ENCODE peak calls at places on chromosomes 7 and 10, in eight cellular contexts. F is brain microvascular endothelial cell; B is CD8-positive, alpha-beta T cell; Q is endothelial cell of umbilical vein; T is body of pancreas; A is Panc1; I is ovary; W is heart right ventricle. D is an unnamed sample.
A peak's percentile ranks its signal among the peaks of the same experiment; 100 is the strongest.

GRCh38 chr7:111089822-111090426 is 1.0 kb upstream of the LRRN3 start:
- DNase-seq in A (no peak), B (no peak), Q (peak; percentile 54), T (no peak), W (no peak), F (peak; percentile 13), I (no peak), D (no peak)

GRCh38 chr7:132160525-132161230 is 415.6 kb downstream of the PLXNA4 start:
- DNase-seq in I (no peak), A (no peak), W (no peak), B (no peak), F (no peak), Q (no peak), T (no peak), D (no peak)

GRCh38 chr7:43337811-43338210 is 225.4 kb downstream of the HECW1 start:
- DNase-seq in Q (no peak), B (no peak), F (no peak), A (no peak), I (no peak), W (no peak), T (no peak), D (no peak)

GRCh38 chr10:79148452-79149344 is 79.9 kb downstream of the ZMIZ1 start:
- DNase-seq in B (no peak), T (peak; percentile 36), A (no peak), Q (peak; percentile 80), W (peak; percentile 84), F (no peak), I (peak; percentile 72), D (no peak)

GRCh38 chr10:37436361-37436760 is 311.0 kb downstream of the ANKRD30A start:
- DNase-seq in F (no peak), W (no peak), T (no peak), B (no peak), I (no peak), Q (no peak), A (no peak), D (no peak)

GRCh38 chr7:97971120-97971989 is 18.6 kb downstream of the OCM2 start:
- DNase-seq in B (no peak), A (no peak), T (peak; percentile 29), Q (peak; percentile 44), I (no peak), W (peak; percentile 5), F (peak; percentile 18), D (no peak)

GRCh38 chr7:112124367-112124766 is 81.8 kb downstream of the DOCK4 start:
- DNase-seq in F (no peak), W (no peak), B (no peak), I (no peak), T (no peak), Q (no peak), A (no peak), D (no peak)

GRCh38 chr7:5661941-5662340 is 119.5 kb downstream of the RNF216 start:
- DNase-seq in A (no peak), I (no peak), B (no peak), T (no peak), W (peak; percentile 24), Q (peak; percentile 93), F (no peak), D (no peak)

GRCh38 chr7:13179011-13179574 is 491.7 kb downstream of the ARL4A start:
- DNase-seq in A (no peak), B (no peak), T (no peak), W (no peak), Q (peak; percentile 40), I (no peak), F (no peak), D (no peak)

GRCh38 chr10:112383325-112383724 is 9.4 kb downstream of the ACSL5 start:
- DNase-seq in B (no peak), T (no peak), W (no peak), F (peak; percentile 45), I (peak; percentile 33), Q (peak; percentile 77), A (no peak), D (no peak)

GRCh38 chr7:91570600-91570999 is 306.4 kb downstream of the FZD1 start:
- DNase-seq in T (no peak), W (no peak), Q (no peak), I (no peak), B (no peak), F (no peak), A (no peak), D (no peak)

GRCh38 chr7:43915907-43916306 is 9.5 kb upstream of the URGCP start:
- DNase-seq in F (no peak), W (no peak), B (no peak), A (no peak), Q (no peak), I (no peak), T (no peak), D (no peak)

GRCh38 chr7:67738958-67739357 is 742.3 kb downstream of the TYW1 start:
- DNase-seq in B (no peak), F (no peak), T (peak; percentile 46), W (peak; percentile 26), A (no peak), I (peak; percentile 58), Q (no peak), D (no peak)

GRCh38 chr7:155144371-155144770 is 74.2 kb downstream of the HTR5A start:
- DNase-seq in F (no peak), W (no peak), T (no peak), A (no peak), Q (no peak), I (no peak), B (no peak), D (no peak)

GRCh38 chr7:25391295-25391861 is 163.1 kb upstream of the NPVF start:
- DNase-seq in A (no peak), Q (peak; percentile 39), F (peak; percentile 9), T (no peak), W (no peak), I (no peak), B (no peak), D (no peak)
- TF ChIP-seq CTCF in A (peak; percentile 50), Q (peak; percentile 11), F (peak; percentile 30), T (peak; percentile 56), W (peak; percentile 59), I (peak; percentile 59), B (no peak), D (no peak)

GRCh38 chr7:101172005-101172853 is 6.9 kb upstream of the VGF start:
- DNase-seq in T (peak; percentile 36), Q (no peak), I (no peak), F (no peak), A (no peak), W (no peak), B (no peak), D (peak; percentile 26)

GRCh38 chr7:101172854-101173751 is 7.0 kb downstream of the NAT16 start:
- DNase-seq in B (no peak), A (no peak), Q (peak; percentile 27), W (peak; percentile 55), T (peak; percentile 89), F (peak; percentile 58), I (no peak), D (no peak)

GRCh38 chr7:101170617-101171441 is 5.5 kb upstream of the VGF start:
- DNase-seq in B (no peak), A (no peak), F (no peak), T (no peak), W (no peak), Q (no peak), I (no peak), D (no peak)

GRCh38 chr7:101169838-101170531 is 4.6 kb upstream of the VGF start:
- DNase-seq in B (peak; percentile 87), Q (peak; percentile 71), W (peak; percentile 63), F (peak; percentile 49), T (peak; percentile 77), A (no peak), I (peak; percentile 69), D (peak; percentile 73)

DNA sequence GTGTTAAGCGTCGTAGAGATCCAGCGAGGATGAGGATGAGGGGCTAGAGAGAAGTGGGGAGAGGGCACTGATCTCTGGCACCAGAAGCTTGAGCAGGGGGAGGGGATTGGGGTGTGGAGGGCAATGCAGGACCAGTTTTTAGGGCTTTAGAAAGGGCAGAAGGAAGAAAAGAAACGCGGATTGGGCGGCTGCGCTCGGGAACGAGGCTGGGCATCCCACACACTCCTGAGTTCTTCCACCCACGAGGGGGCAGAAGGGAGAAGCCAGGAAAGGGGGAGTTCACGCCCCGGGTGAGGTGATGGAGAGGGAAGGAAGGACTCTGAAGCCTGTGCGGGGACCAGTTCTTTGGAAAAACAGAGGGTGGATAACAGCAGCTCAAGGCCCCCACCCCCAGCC is 6.1 kb upstream of the VGF start:
- DNase-seq in I (no peak), A (no peak), Q (no peak), T (no peak), B (no peak), F (no peak), W (no peak), D (no peak)
- TF ChIP-seq CTCF in I (no peak), A (peak; percentile 55), Q (peak; percentile 39), T (no peak), B (no peak), F (peak; percentile 43), W (no peak), D (no peak)

DNA sequence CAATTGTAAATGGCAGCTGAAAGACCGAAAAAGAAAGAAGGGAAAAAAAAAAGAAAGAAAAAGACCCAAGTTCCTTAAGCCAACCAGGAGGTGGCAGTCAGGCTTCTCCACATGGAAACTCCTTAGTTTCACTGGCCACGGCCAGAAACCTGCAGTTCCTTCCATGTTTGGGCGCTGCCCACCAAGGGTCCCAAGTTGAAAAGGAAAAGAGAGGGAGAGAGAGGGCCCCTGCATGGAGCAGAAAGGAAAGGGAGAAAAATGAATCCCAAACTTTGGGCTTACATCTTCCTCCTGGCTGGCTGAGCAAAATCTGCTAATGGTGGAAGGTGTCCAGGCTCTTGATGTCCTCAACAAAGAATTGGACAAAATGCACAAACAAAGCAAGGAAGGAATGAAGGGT is 31.8 kb upstream of the ABCA13 start:
- DNase-seq in I (no peak), A (no peak), Q (peak; percentile 14), F (no peak), W (no peak), T (peak; percentile 17), B (no peak), D (no peak)
- TF ChIP-seq CTCF in I (no peak), A (peak; percentile 85), Q (peak; percentile 31), F (peak; percentile 61), W (no peak), T (peak; percentile 25), B (no peak), D (no peak)

GRCh38 chr7:127546313-127546712 is 39.1 kb downstream of the GCC1 start:
- DNase-seq in W (no peak), A (no peak), T (no peak), I (no peak), Q (no peak), B (no peak), F (no peak), D (no peak)

GRCh38 chr7:127551941-127552340 is 33.5 kb downstream of the GCC1 start:
- DNase-seq in I (no peak), T (no peak), Q (no peak), F (no peak), W (no peak), B (no peak), A (no peak), D (no peak)

DNA sequence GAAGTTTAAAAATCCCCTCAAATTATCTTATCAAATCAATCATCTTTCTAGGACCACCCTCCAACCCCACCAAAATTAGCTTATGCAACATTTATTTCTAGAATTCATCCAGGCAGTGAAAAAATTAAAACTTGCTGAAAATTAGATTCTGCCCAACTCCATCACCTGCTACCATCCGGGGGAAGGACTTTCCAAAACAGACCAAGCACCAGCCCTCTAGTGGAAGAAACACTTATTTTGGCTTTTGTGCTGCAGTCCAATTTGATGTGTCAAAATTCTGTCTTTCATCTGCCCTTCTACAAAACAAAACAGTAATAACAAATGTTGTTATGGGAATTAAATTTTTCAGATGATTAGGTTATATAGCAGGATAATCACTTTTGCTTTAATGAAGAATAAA is 35.1 kb downstream of the GCC1 start:
- DNase-seq in A (no peak), W (no peak), I (no peak), F (no peak), B (no peak), T (no peak), Q (no peak), D (no peak)
- TF ChIP-seq CTCF in A (peak; percentile 28), W (no peak), I (no peak), F (peak; percentile 37), B (no peak), T (no peak), Q (no peak), D (no peak)

GRCh38 chr7:34281260-34281659 is 375.9 kb downstream of the BMPER start:
- DNase-seq in B (no peak), I (no peak), Q (no peak), A (no peak), T (no peak), F (no peak), W (no peak), D (no peak)
- TF ChIP-seq CTCF in B (no peak), I (no peak), Q (no peak), A (peak; percentile 54), T (no peak), F (peak; percentile 15), W (no peak), D (no peak)